ENCODE peak calls at places on chromosomes 12 and 14, in six cellular contexts. B is stomach; K is CD4-positive, CD25-positive, alpha-beta regulatory T cell; L is CD8-positive, alpha-beta T cell; T is lung; V is WERI-Rb-1. D is an unnamed sample. For H3K27me3, the result is how much of the 10 kb centered on the place peaks cover.

GRCh38 chr14:98901511-98902205 is 370.3 kb downstream of the BCL11B start:
- DNase-seq in B (no peak), K (no peak), V (no peak), L (no peak), T (no peak), D (no peak)

GRCh38 chr12:128797119-128798118 is 26.3 kb downstream of the SLC15A4 start:
- DNase-seq in B (no peak), L (no peak), T (no peak), V (no peak), K (no peak), D (no peak)

GRCh38 chr14:36935976-36936678 is 236.3 kb downstream of the SLC25A21 start:
- DNase-seq in K (no peak), T (no peak), V (no peak), B (no peak), L (no peak), D (no peak)

GRCh38 chr14:76473381-76474263 is 97.7 kb downstream of the ESRRB start:
- DNase-seq in L (no peak), B (no peak), V (peak), K (no peak), T (no peak), D (no peak)

GRCh38 chr14:102863381-102863780 is 59.1 kb upstream of the AMN start:
- DNase-seq in L (no peak), K (no peak), V (no peak), B (no peak), T (no peak), D (no peak)

GRCh38 chr14:24051162-24051788 is 534 bp upstream of the CARMIL3 start:
- DNase-seq in V (no peak), K (no peak), B (peak), T (no peak), L (no peak), D (no peak)

GRCh38 chr12:127731657-127732056 is 535.3 kb upstream of the TMEM132C start:
- DNase-seq in B (no peak), K (no peak), T (no peak), L (no peak), V (no peak), D (no peak)

GRCh38 chr12:75892779-75893408 is 138.7 kb downstream of the PHLDA1 start:
- DNase-seq in B (no peak), K (no peak), T (no peak), L (no peak), V (no peak), D (no peak)

GRCh38 chr14:44820230-44820964 is 141.3 kb downstream of the KLHL28 start:
- DNase-seq in L (no peak), B (no peak), V (peak), K (no peak), T (no peak), D (no peak)

GRCh38 chr14:105858676-105859025 is 332.3 kb downstream of the TMEM121 start:
- DNase-seq in T (no peak), B (no peak), L (no peak), V (peak), K (no peak), D (no peak)

GRCh38 chr12:6839482-6840201 is 1.1 kb upstream of the GNB3 start:
- DNase-seq in K (no peak), T (no peak), B (peak), L (no peak), V (peak), D (no peak)

GRCh38 chr14:43503508-43503907 is 1003.6 kb downstream of the FSCB start:
- DNase-seq in B (no peak), T (no peak), L (no peak), K (no peak), V (no peak), D (no peak)

GRCh38 chr14:51576899-51577298 is 74.8 kb upstream of the FRMD6 start:
- DNase-seq in K (no peak), L (no peak), V (no peak), T (no peak), B (no peak), D (no peak)

GRCh38 chr12:76003263-76003640 is 28.3 kb downstream of the PHLDA1 start:
- DNase-seq in L (no peak), B (no peak), V (no peak), K (no peak), T (no peak), D (no peak)

GRCh38 chr12:46108721-46109120 is 118.3 kb upstream of the SCAF11 start:
- DNase-seq in L (no peak), K (no peak), T (no peak), V (no peak), B (no peak), D (no peak)

GRCh38 chr14:65506801-65507200 is 94.3 kb downstream of the FUT8 start:
- DNase-seq in B (no peak), L (no peak), K (no peak), V (no peak), T (no peak), D (no peak)

GRCh38 chr14:50023671-50024490 is 92.5 kb downstream of the VCPKMT start:
- DNase-seq in B (no peak), V (no peak), T (no peak), L (no peak), K (no peak), D (no peak)

GRCh38 chr12:79555006-79555925 is 135.5 kb downstream of the PAWR start:
- DNase-seq in V (no peak), K (no peak), L (no peak), T (no peak), B (no peak), D (no peak)

GRCh38 chr14:90739318-90740077 is 76.7 kb downstream of the TTC7B start:
- DNase-seq in B (no peak), T (no peak), L (no peak), K (no peak), V (peak), D (no peak)

GRCh38 chr12:103758310-103759089 is 82.5 kb downstream of the NT5DC3 start:
- DNase-seq in K (no peak), L (no peak), B (no peak), T (no peak), V (no peak), D (no peak)

GRCh38 chr12:14994610-14995009 is 21.8 kb downstream of the PDE6H start:
- DNase-seq in T (no peak), V (no peak), K (no peak), L (no peak), B (no peak), D (no peak)

GRCh38 chr14:20782280-20782890 is 1.3 kb downstream of the RNASE6 start:
- DNase-seq in B (no peak), K (no peak), T (no peak), L (no peak), V (no peak), D (peak)

GRCh38 chr12:26402648-26403047 is 207.3 kb downstream of the SSPN start:
- DNase-seq in T (peak), K (no peak), V (no peak), L (no peak), B (peak), D (no peak)

GRCh38 chr14:77238996-77239395 is 32.0 kb downstream of the NGB start:
- DNase-seq in K (no peak), L (no peak), T (no peak), V (peak), B (no peak), D (no peak)

GRCh38 chr12:64998327-64999156 is 122.6 kb downstream of the WIF1 start:
- DNase-seq in T (no peak), B (no peak), V (no peak), K (no peak), L (no peak), D (no peak)
- H3K27me3 ChIP-seq in T (under half), B (under half), V (under half), K (under half), L (under half), D (under half)

GRCh38 chr12:2960996-2961616 is 1.9 kb downstream of the TEAD4 start:
- DNase-seq in L (no peak), B (no peak), T (no peak), V (no peak), K (no peak), D (no peak)
- H3K27me3 ChIP-seq in L (under half), B (half or more), T (under half), V (under half), K (under half), D (under half)

GRCh38 chr12:53951577-53952334 is 2.9 kb upstream of the HOXC12 start:
- DNase-seq in K (no peak), L (no peak), V (no peak), T (no peak), B (no peak), D (no peak)
- H3K27me3 ChIP-seq in K (under half), L (half or more), V (half or more), T (under half), B (half or more), D (half or more)

DNA sequence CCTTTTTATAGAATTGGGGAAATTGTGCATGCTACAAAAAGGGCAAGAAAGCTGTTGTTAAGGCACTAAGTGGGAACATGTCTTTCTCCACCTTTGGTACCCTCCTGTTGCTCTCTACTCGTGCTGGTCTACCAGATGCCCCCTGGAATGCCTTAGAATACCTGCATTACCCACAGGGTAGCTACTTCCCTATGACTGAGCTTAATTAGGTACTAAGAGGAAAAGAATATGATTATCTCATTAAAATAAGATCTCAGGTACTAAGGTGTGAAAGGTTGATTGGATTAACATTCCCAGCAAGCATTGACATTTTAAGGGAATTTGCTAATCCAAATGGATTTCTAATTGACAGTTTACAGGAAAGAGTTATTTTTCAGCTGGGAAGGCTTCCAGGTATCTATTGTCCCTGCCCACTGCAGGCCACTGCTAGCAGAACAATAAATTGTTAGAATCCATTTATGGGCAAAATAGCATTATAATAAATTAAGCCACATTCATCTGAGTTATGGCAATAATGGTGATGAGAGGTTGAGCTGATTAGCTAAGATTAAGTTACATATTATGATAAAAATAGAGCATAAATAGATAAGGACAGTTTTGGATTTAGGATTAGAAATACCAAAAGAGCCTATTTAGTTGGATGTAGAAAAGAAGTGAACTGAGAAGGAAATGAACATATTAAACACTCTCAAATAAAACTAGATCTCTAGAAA is 67.8 kb upstream of the GRIP1 start:
- DNase-seq in L (no peak), B (no peak), T (no peak), K (no peak), V (no peak), D (no peak)
- H3K27me3 ChIP-seq in L (under half), B (under half), T (under half), K (under half), V (under half), D (under half)

DNA sequence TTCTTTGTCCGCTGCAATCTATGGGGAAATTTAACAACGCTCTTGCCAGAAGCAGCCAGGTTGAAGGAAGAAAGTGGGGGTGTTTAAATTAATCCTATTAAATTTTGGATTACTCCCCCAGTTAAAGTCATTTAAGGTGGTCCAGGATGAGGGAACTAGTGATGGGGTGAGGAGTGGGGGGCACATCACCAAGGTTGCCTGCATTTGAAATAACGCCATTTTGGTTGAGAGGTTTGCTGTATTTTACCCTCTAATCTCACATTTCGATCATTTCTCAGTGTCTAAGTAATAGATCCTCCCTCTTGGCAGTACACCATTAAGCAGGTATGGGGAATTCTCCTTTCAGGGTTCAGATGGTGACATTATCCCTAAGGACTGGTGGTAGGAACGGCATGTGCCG is 2.6 kb downstream of the FLRT2 start:
- DNase-seq in L (no peak), T (no peak), B (no peak), V (no peak), K (no peak), D (no peak)
- H3K27me3 ChIP-seq in L (under half), T (under half), B (half or more), V (under half), K (under half), D (under half)

DNA sequence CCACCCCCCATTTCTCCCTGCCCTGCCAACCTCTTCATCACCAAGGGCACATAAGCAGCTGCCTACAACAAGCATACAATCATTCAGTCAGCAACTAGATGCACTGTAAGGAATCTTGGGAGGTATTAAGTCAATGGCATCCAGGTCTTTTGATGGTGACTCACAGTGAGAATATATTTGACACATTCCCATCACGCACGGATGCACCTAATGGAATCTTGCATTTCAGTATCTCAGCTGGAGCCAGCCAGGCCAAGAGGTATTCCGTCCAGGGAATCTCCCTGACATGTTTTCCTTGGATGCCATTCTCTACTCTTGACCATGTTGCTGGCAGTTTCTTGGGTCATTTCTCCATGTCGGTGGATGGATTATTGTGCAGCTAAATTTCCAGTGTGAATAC is 73.9 kb upstream of the CAPRIN2 start:
- DNase-seq in K (no peak), L (no peak), B (no peak), T (no peak), V (no peak), D (no peak)
- H3K27me3 ChIP-seq in K (under half), L (under half), B (under half), T (under half), V (under half), D (under half)

D was measured in CD4-positive, alpha-beta memory T cell.